ENCODE peak calls at places on chromosomes 5 and 9, in six cellular contexts. U, Q, J, W, F and H are unnamed samples.

GRCh38 chr5:55492449-55492848 is 42.3 kb downstream of the PLPP1 start:
- DNase-seq in U (no peak), Q (no peak), J (no peak), W (no peak), F (no peak), H (no peak)

GRCh38 chr5:123300266-123300665 is 122.9 kb downstream of the CEP120 start:
- DNase-seq in U (no peak), Q (no peak), J (no peak), W (no peak), F (no peak), H (no peak)

GRCh38 chr5:151427258-151427657 is 20.1 kb upstream of the SLC36A1 start:
- DNase-seq in U (no peak), Q (no peak), J (no peak), W (no peak), F (no peak), H (no peak)

GRCh38 chr5:126450388-126450787 is 27.2 kb downstream of the GRAMD2B start:
- DNase-seq in U (no peak), Q (no peak), J (no peak), W (no peak), F (no peak), H (no peak)

GRCh38 chr5:107555425-107556090 is 115.2 kb downstream of the EFNA5 start:
- DNase-seq in U (no peak), Q (no peak), J (no peak), W (no peak), F (no peak), H (no peak)

GRCh38 chr9:130465383-130466096 is 20.8 kb downstream of the ASS1 start:
- DNase-seq in U (no peak), Q (no peak), J (no peak), W (no peak), F (no peak), H (no peak)

GRCh38 chr5:153659337-153659736 is 168.9 kb downstream of the GRIA1 start:
- DNase-seq in U (no peak), Q (no peak), J (no peak), W (no peak), F (no peak), H (no peak)

GRCh38 chr9:71765693-71766092 is 2.6 kb downstream of the CEMIP2 start:
- DNase-seq in U (no peak), Q (no peak), J (no peak), W (no peak), F (no peak), H (no peak)

GRCh38 chr5:23257656-23258055 is 249.8 kb upstream of the PRDM9 start:
- DNase-seq in U (no peak), Q (no peak), J (no peak), W (no peak), F (no peak), H (no peak)

GRCh38 chr5:142726188-142726731 is 40.4 kb upstream of the FGF1 start:
- DNase-seq in U (no peak), Q (no peak), J (no peak), W (no peak), F (no peak), H (no peak)

GRCh38 chr5:178551059-178551458 is 39.1 kb downstream of the COL23A1 start:
- DNase-seq in U (no peak), Q (no peak), J (no peak), W (no peak), F (no peak), H (no peak)

GRCh38 chr5:102857090-102857818 is 102.1 kb downstream of the PAM start:
- DNase-seq in U (no peak), Q (no peak), J (no peak), W (no peak), F (no peak), H (no peak)

GRCh38 chr5:41399840-41400239 is 110.6 kb downstream of the PLCXD3 start:
- DNase-seq in U (no peak), Q (no peak), J (no peak), W (no peak), F (no peak), H (no peak)

GRCh38 chr5:60492958-60493357 is 207.0 kb downstream of the DEPDC1B start:
- DNase-seq in U (no peak), Q (no peak), J (no peak), W (no peak), F (no peak), H (no peak)

GRCh38 chr9:93525476-93525875 is 50.9 kb upstream of the PHF2 start:
- DNase-seq in U (no peak), Q (peak; percentile 22), J (no peak), W (no peak), F (no peak), H (no peak)

GRCh38 chr5:9398227-9398626 is 147.6 kb downstream of the SEMA5A start:
- DNase-seq in U (no peak), Q (no peak), J (no peak), W (no peak), F (no peak), H (no peak)

GRCh38 chr9:116806075-116806474 is 119.0 kb downstream of the TRIM32 start:
- DNase-seq in U (no peak), Q (no peak), J (no peak), W (no peak), F (no peak), H (no peak)

GRCh38 chr5:102312586-102312985 is 16.5 kb upstream of the SLCO4C1 start:
- DNase-seq in U (no peak), Q (no peak), J (no peak), W (no peak), F (no peak), H (no peak)

GRCh38 chr9:135920256-135920930 is 13.0 kb upstream of the CAMSAP1 start:
- DNase-seq in U (no peak), Q (no peak), J (no peak), W (no peak), F (no peak), H (no peak)

GRCh38 chr5:115097236-115097635 is 72.5 kb downstream of the TRIM36 start:
- DNase-seq in U (no peak), Q (no peak), J (no peak), W (no peak), F (no peak), H (no peak)

GRCh38 chr9:11701706-11702105 is 991.5 kb upstream of the TYRP1 start:
- DNase-seq in U (no peak), Q (no peak), J (no peak), W (no peak), F (no peak), H (no peak)

GRCh38 chr5:61884242-61884855 is 421.7 kb upstream of the KIF2A start:
- DNase-seq in U (no peak), Q (no peak), J (no peak), W (no peak), F (no peak), H (no peak)